ENCODE peak calls at places on chromosomes 16 and 17, in six cellular contexts. K is NCI-H1105 treated with DMSO at 0.1 percent for 48 hours, R is HFFc6, O is OCI-LY7, I is ascending aorta, T is occipital lobe. V is an unnamed sample.

GRCh38 chr16:68289621-68290329 is 21.0 kb downstream of the SLC7A6OS start:
- DNase-seq in K (no peak), R (no peak), O (peak), I (no peak), T (no peak), V (no peak)

GRCh38 chr17:30225919-30226553 is 9.5 kb downstream of the SLC6A4 start:
- DNase-seq in K (no peak), R (no peak), O (no peak), I (no peak), T (no peak), V (no peak)

GRCh38 chr16:4316732-4317461 is 1.0 kb downstream of the GLIS2 start:
- DNase-seq in K (peak), R (no peak), O (no peak), I (no peak), T (no peak), V (no peak)

GRCh38 chr17:33562792-33563191 is 269.7 kb upstream of the ASIC2 start:
- DNase-seq in K (no peak), R (no peak), O (no peak), I (no peak), T (no peak), V (no peak)

GRCh38 chr16:67166883-67167168 is 2.3 kb downstream of the HSF4 start:
- DNase-seq in K (no peak), R (no peak), O (no peak), I (no peak), T (no peak), V (no peak)

GRCh38 chr16:58451945-58452401 is 48.0 kb upstream of the NDRG4 start:
- DNase-seq in K (no peak), R (peak), O (no peak), I (no peak), T (no peak), V (no peak)

GRCh38 chr17:44672479-44673093 is 16.3 kb downstream of the MEIOC start:
- DNase-seq in K (peak), R (peak), O (peak), I (no peak), T (no peak), V (no peak)

GRCh38 chr16:13866073-13866472 is 53.9 kb upstream of the ERCC4 start:
- DNase-seq in K (no peak), R (peak), O (peak), I (no peak), T (no peak), V (no peak)

GRCh38 chr16:49697631-49698030 is 158.3 kb downstream of the ZNF423 start:
- DNase-seq in K (no peak), R (no peak), O (no peak), I (no peak), T (no peak), V (no peak)

GRCh38 chr16:28041615-28042014 is 21.9 kb downstream of the GSG1L start:
- DNase-seq in K (no peak), R (no peak), O (no peak), I (no peak), T (no peak), V (no peak)

GRCh38 chr17:9383828-9384227 is 191.8 kb downstream of the STX8 start:
- DNase-seq in K (no peak), R (no peak), O (no peak), I (no peak), T (no peak), V (no peak)

GRCh38 chr17:60752873-60753577 is 75.4 kb downstream of the BCAS3 start:
- DNase-seq in K (no peak), R (no peak), O (no peak), I (no peak), T (no peak), V (no peak)

GRCh38 chr17:43984521-43984920 is 19.9 kb upstream of the NAGS start:
- DNase-seq in K (no peak), R (no peak), O (no peak), I (no peak), T (no peak), V (no peak)

GRCh38 chr16:64184156-64184555 is 937.7 kb downstream of the CDH11 start:
- DNase-seq in K (no peak), R (peak), O (no peak), I (no peak), T (no peak), V (no peak)